ENCODE peak calls at places on chromosome 12, in six cellular contexts. M, X, J, K, W and T are unnamed samples.
A peak's percentile ranks its signal among the peaks of the same experiment; 100 is the strongest.

GRCh38 chr12:116665666-116666304 is 72.1 kb downstream of the SPRING1 start:
- DNase-seq in M (no peak), X (peak; percentile 27), J (no peak), K (no peak), W (no peak), T (no peak)

GRCh38 chr12:132618683-132619043 is at the start of gene P2RX2:
- DNase-seq in M (no peak), X (no peak), J (no peak), K (no peak), W (peak; percentile 63), T (no peak)

GRCh38 chr12:58950739-58951100 is 30.4 kb upstream of the LRIG3 start:
- DNase-seq in M (no peak), X (no peak), J (no peak), K (no peak), W (no peak), T (no peak)

GRCh38 chr12:5523396-5524115 is 91.6 kb downstream of the NTF3 start:
- DNase-seq in M (no peak), X (no peak), J (no peak), K (no peak), W (no peak), T (no peak)

GRCh38 chr12:6062427-6063378 is 61.8 kb downstream of the VWF start:
- DNase-seq in M (peak; percentile 50), X (peak; percentile 51), J (peak; percentile 15), K (peak; percentile 65), W (peak; percentile 91), T (no peak)

GRCh38 chr12:68841717-68842116 is 33.7 kb downstream of the MDM2 start:
- DNase-seq in M (no peak), X (no peak), J (no peak), K (no peak), W (no peak), T (no peak)

GRCh38 chr12:131264625-131265024 is 310.9 kb downstream of the ADGRD1 start:
- DNase-seq in M (no peak), X (no peak), J (peak; percentile 38), K (no peak), W (no peak), T (no peak)

GRCh38 chr12:44774815-44775411 is 101.2 kb downstream of the NELL2 start:
- DNase-seq in M (peak; percentile 4), X (no peak), J (no peak), K (peak; percentile 46), W (peak; percentile 36), T (no peak)

GRCh38 chr12:106307176-106307575 is 4.6 kb downstream of the TCP11L2 start:
- DNase-seq in M (no peak), X (no peak), J (no peak), K (no peak), W (no peak), T (no peak)

GRCh38 chr12:116210762-116211161 is 66.7 kb downstream of the MED13L start:
- DNase-seq in M (no peak), X (no peak), J (no peak), K (no peak), W (no peak), T (no peak)

GRCh38 chr12:57629897-57630471 is 3.0 kb downstream of the B4GALNT1 start:
- DNase-seq in M (no peak), X (no peak), J (no peak), K (no peak), W (peak; percentile 4), T (no peak)

GRCh38 chr12:45518516-45519235 is 210.8 kb upstream of the ARID2 start:
- DNase-seq in M (no peak), X (no peak), J (no peak), K (no peak), W (peak; percentile 56), T (no peak)

GRCh38 chr12:96506776-96507175 is 17.4 kb downstream of the CFAP54 start:
- DNase-seq in M (no peak), X (no peak), J (no peak), K (no peak), W (no peak), T (no peak)

GRCh38 chr12:96889273-96889933 is 17.7 kb upstream of the NEDD1 start:
- DNase-seq in M (peak; percentile 61), X (no peak), J (no peak), K (no peak), W (no peak), T (no peak)

GRCh38 chr12:7609480-7609879 is 56.2 kb downstream of the APOBEC1 start:
- DNase-seq in M (no peak), X (no peak), J (no peak), K (no peak), W (no peak), T (no peak)

GRCh38 chr12:59055204-59055839 is 135.0 kb upstream of the LRIG3 start:
- DNase-seq in M (peak; percentile 85), X (no peak), J (no peak), K (no peak), W (no peak), T (no peak)

GRCh38 chr12:85996280-85996679 is 122.2 kb downstream of the NTS start:
- DNase-seq in M (no peak), X (no peak), J (no peak), K (no peak), W (no peak), T (no peak)

GRCh38 chr12:51884676-51885229 is 3.1 kb upstream of the ANKRD33 start:
- DNase-seq in M (no peak), X (no peak), J (no peak), K (no peak), W (no peak), T (no peak)

GRCh38 chr12:117025481-117026151 is 73.6 kb downstream of the TESC start:
- DNase-seq in M (peak; percentile 7), X (peak; percentile 63), J (peak; percentile 87), K (peak; percentile 84), W (peak; percentile 87), T (no peak)

GRCh38 chr12:93122569-93123091 is 193.5 kb upstream of the EEA1 start:
- DNase-seq in M (no peak), X (no peak), J (peak; percentile 16), K (no peak), W (no peak), T (peak; percentile 84)

GRCh38 chr12:65495233-65495632 is 216.8 kb downstream of the MSRB3 start:
- DNase-seq in M (no peak), X (no peak), J (no peak), K (no peak), W (no peak), T (no peak)

GRCh38 chr12:120115692-120116442 is 686 bp downstream of the RAB35 start:
- DNase-seq in M (no peak), X (no peak), J (peak; percentile 27), K (no peak), W (no peak), T (no peak)

GRCh38 chr12:51163795-51164194 is 9.1 kb downstream of the TFCP2 start:
- DNase-seq in M (no peak), X (no peak), J (no peak), K (no peak), W (no peak), T (no peak)

GRCh38 chr12:122062832-122063690 is 15.5 kb upstream of the MLXIP start:
- DNase-seq in M (no peak), X (peak; percentile 41), J (peak; percentile 76), K (no peak), W (peak; percentile 51), T (no peak)

GRCh38 chr12:121245031-121245430 is 35.1 kb downstream of the P2RX4 start:
- DNase-seq in M (no peak), X (no peak), J (no peak), K (no peak), W (no peak), T (no peak)

GRCh38 chr12:63915105-63915830 is 70.8 kb downstream of the SRGAP1 start:
- DNase-seq in M (no peak), X (no peak), J (no peak), K (no peak), W (no peak), T (no peak)

GRCh38 chr12:52499836-52500560 is 6.9 kb upstream of the KRT6A start:
- DNase-seq in M (no peak), X (no peak), J (no peak), K (no peak), W (no peak), T (no peak)

GRCh38 chr12:3002636-3003035 is 43.4 kb downstream of the TEAD4 start:
- DNase-seq in M (no peak), X (no peak), J (no peak), K (peak; percentile 10), W (no peak), T (no peak)

GRCh38 chr12:123097521-123098084 is 53.3 kb downstream of the PITPNM2 start:
- DNase-seq in M (no peak), X (peak; percentile 80), J (no peak), K (peak; percentile 90), W (no peak), T (no peak)

GRCh38 chr12:121992059-121992879 is 29.4 kb upstream of the BCL7A start:
- DNase-seq in M (peak; percentile 85), X (no peak), J (no peak), K (peak; percentile 6), W (no peak), T (no peak)

GRCh38 chr12:31363416-31363809 is 37.5 kb upstream of the SINHCAF start:
- DNase-seq in M (no peak), X (no peak), J (no peak), K (no peak), W (no peak), T (no peak)

GRCh38 chr12:104738841-104739642 is 219.0 kb downstream of the SLC41A2 start:
- DNase-seq in M (no peak), X (no peak), J (no peak), K (no peak), W (no peak), T (no peak)
- H3K4me1 ChIP-seq in M (peaks cover 2% of the 10 kb centered on the region), X (peaks cover 9% of the 10 kb centered on the region), J (no peaks in the 10 kb centered on the region), K (no peaks in the 10 kb centered on the region), W (no peaks in the 10 kb centered on the region), T (no peaks in the 10 kb centered on the region)

GRCh38 chr12:11713202-11713601 is 63.7 kb downstream of the ETV6 start:
- DNase-seq in M (no peak), X (no peak), J (no peak), K (no peak), W (no peak), T (no peak)
- H3K4me1 ChIP-seq in M (no peaks in the 10 kb centered on the region), X (peaks cover 24% of the 10 kb centered on the region), J (no peaks in the 10 kb centered on the region), K (peaks cover 27% of the 10 kb centered on the region), W (peaks cover 28% of the 10 kb centered on the region), T (no peaks in the 10 kb centered on the region)

GRCh38 chr12:124660846-124661245 is 93.4 kb upstream of the NCOR2 start:
- DNase-seq in M (no peak), X (no peak), J (no peak), K (no peak), W (no peak), T (no peak)
- H3K4me1 ChIP-seq in M (peaks cover 20% of the 10 kb centered on the region), X (peaks cover 23% of the 10 kb centered on the region), J (no peaks in the 10 kb centered on the region), K (peaks cover 3% of the 10 kb centered on the region), W (peaks cover 8% of the 10 kb centered on the region), T (no peaks in the 10 kb centered on the region)

DNA sequence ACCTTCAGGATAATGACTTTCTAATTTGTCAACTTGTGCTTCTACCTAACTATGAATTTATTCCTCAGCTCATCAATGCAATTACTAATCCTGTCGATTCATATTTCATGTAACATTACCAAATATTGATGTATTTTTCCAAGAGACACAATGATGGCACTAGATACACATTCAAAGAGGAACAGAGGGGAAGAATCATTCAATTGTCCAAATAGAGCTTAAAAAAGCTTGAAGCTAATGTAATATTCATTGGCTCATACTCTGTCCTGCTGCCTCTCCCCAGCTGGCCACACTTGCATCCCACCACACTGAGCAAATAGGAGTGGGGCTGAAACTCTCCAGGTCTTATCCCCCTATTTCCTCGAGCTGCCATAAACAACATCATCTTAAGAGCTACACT is 9.3 kb downstream of the TESPA1 start:
- DNase-seq in M (no peak), X (no peak), J (no peak), K (no peak), W (no peak), T (no peak)
- H3K4me1 ChIP-seq in M (no peaks in the 10 kb centered on the region), X (no peaks in the 10 kb centered on the region), J (no peaks in the 10 kb centered on the region), K (no peaks in the 10 kb centered on the region), W (no peaks in the 10 kb centered on the region), T (no peaks in the 10 kb centered on the region)